ENCODE peak calls at places on chromosomes 2 and 18, in four cellular contexts. W is NCI-H226; V is left ventricle myocardium superior; T is stimulated activated CD4-positive, alpha-beta T cell treated with anti-CD3 and anti-CD28 coated beads, Interleukin-12 subunit alpha, Interleukin-12 subunit beta, amount 100 ng/mL, for 4 hours. Y is an unnamed sample.

GRCh38 chr2:106117882-106118684 is 76.0 kb downstream of the UXS1 start:
- DNase-seq in W (no peak), V (no peak), T (no peak), Y (no peak)

GRCh38 chr2:225319872-225320271 is 79.6 kb upstream of the NYAP2 start:
- DNase-seq in W (no peak), V (no peak), T (no peak), Y (no peak)

GRCh38 chr2:25301453-25302352 is 40.0 kb downstream of the DNMT3A start:
- DNase-seq in W (peak), V (no peak), T (peak), Y (peak)

GRCh38 chr2:26344581-26345283 is 1.2 kb upstream of the SELENOI start:
- DNase-seq in W (peak), V (no peak), T (peak), Y (no peak)

GRCh38 chr2:213248637-213249036 is 35.6 kb upstream of the SPAG16 start:
- DNase-seq in W (no peak), V (no peak), T (no peak), Y (peak)

GRCh38 chr2:60552096-60552850 is 1.2 kb downstream of the BCL11A start:
- DNase-seq in W (no peak), V (peak), T (no peak), Y (peak)

GRCh38 chr2:36411962-36412444 is 56.4 kb downstream of the CRIM1 start:
- DNase-seq in W (peak), V (no peak), T (no peak), Y (no peak)

GRCh38 chr2:203664029-203664755 is 42.2 kb upstream of the CD28 start:
- DNase-seq in W (no peak), V (no peak), T (no peak), Y (peak)

GRCh38 chr2:238169021-238169707 is 10.4 kb downstream of the ERFE start:
- DNase-seq in W (peak), V (no peak), T (no peak), Y (peak)

GRCh38 chr2:136997550-136997949 is 232.2 kb downstream of the THSD7B start:
- DNase-seq in W (no peak), V (no peak), T (no peak), Y (no peak)

GRCh38 chr2:175143678-175144077 is 24.3 kb downstream of the ATF2 start:
- DNase-seq in W (no peak), V (no peak), T (no peak), Y (no peak)

GRCh38 chr2:176805345-176805744 is 407.2 kb upstream of the HNRNPA3 start:
- DNase-seq in W (no peak), V (no peak), T (no peak), Y (no peak)

GRCh38 chr2:217142649-217143266 is 282.9 kb upstream of the TNP1 start:
- DNase-seq in W (no peak), V (no peak), T (peak), Y (no peak)

GRCh38 chr2:40760071-40760666 is 308.3 kb upstream of the SLC8A1 start:
- DNase-seq in W (peak), V (peak), T (no peak), Y (peak)

GRCh38 chr2:183967756-183968155 is 630.6 kb upstream of the ZNF804A start:
- DNase-seq in W (no peak), V (no peak), T (no peak), Y (no peak)

GRCh38 chr2:65329551-65329950 is 101.9 kb downstream of the ACTR2 start:
- DNase-seq in W (no peak), V (no peak), T (no peak), Y (no peak)

GRCh38 chr2:18924905-18925691 is 335.7 kb upstream of the NT5C1B start:
- DNase-seq in W (peak), V (no peak), T (no peak), Y (peak)

GRCh38 chr18:23498877-23499570 is 4.3 kb upstream of the RMC1 start:
- DNase-seq in W (peak), V (peak), T (peak), Y (peak)

GRCh38 chr2:176872406-176872805 is 340.2 kb upstream of the HNRNPA3 start:
- DNase-seq in W (no peak), V (no peak), T (no peak), Y (no peak)

GRCh38 chr2:218383892-218384519 is 1.9 kb downstream of the SLC11A1 start:
- DNase-seq in W (no peak), V (no peak), T (no peak), Y (peak)

GRCh38 chr2:177169810-177170514 is 42.6 kb upstream of the HNRNPA3 start:
- DNase-seq in W (no peak), V (no peak), T (no peak), Y (peak)

GRCh38 chr2:8030694-8031303 is 651.1 kb upstream of the ID2 start:
- DNase-seq in W (no peak), V (no peak), T (no peak), Y (no peak)

GRCh38 chr2:150710916-150711315 is 223.4 kb upstream of the RND3 start:
- DNase-seq in W (no peak), V (no peak), T (no peak), Y (no peak)

GRCh38 chr2:207528980-207529329 is 807 bp upstream of the CREB1 start:
- DNase-seq in W (no peak), V (no peak), T (peak), Y (no peak)

GRCh38 chr2:132416996-132417395 is 391 bp downstream of the GPR39 start:
- DNase-seq in W (no peak), V (no peak), T (no peak), Y (no peak)

GRCh38 chr2:28915939-28916338 is 21.5 kb downstream of the WDR43 start:
- DNase-seq in W (peak), V (no peak), T (no peak), Y (no peak)

GRCh38 chr18:9101730-9102390 is 639 bp upstream of the NDUFV2 start:
- DNase-seq in W (peak), V (no peak), T (no peak), Y (no peak)

GRCh38 chr2:236811062-236811656 is 241.5 kb downstream of the ACKR3 start:
- DNase-seq in W (no peak), V (no peak), T (no peak), Y (no peak)

GRCh38 chr2:72864500-72864899 is 22.7 kb upstream of the SPR start:
- DNase-seq in W (peak), V (no peak), T (no peak), Y (peak)

GRCh38 chr2:22903616-22904015 is 481.4 kb upstream of the KLHL29 start:
- DNase-seq in W (no peak), V (no peak), T (no peak), Y (no peak)

GRCh38 chr2:173053043-173053699 is 22.5 kb upstream of the MAP3K20 start:
- DNase-seq in W (no peak), V (no peak), T (no peak), Y (no peak)

GRCh38 chr2:187618813-187619212 is 64.6 kb upstream of the TFPI start:
- DNase-seq in W (no peak), V (no peak), T (no peak), Y (peak)

GRCh38 chr2:217497850-217498377 is 504.9 kb downstream of the TNS1 start:
- DNase-seq in W (no peak), V (no peak), T (no peak), Y (no peak)

GRCh38 chr2:46504685-46505559 is 25.6 kb downstream of the TMEM247 start:
- DNase-seq in W (no peak), V (no peak), T (no peak), Y (peak)

GRCh38 chr2:46564811-46565241 is 85.5 kb downstream of the TMEM247 start:
- DNase-seq in W (no peak), V (peak), T (no peak), Y (no peak)

GRCh38 chr2:62423235-62423634 is 82.8 kb downstream of the TMEM17 start:
- DNase-seq in W (no peak), V (no peak), T (no peak), Y (no peak)

GRCh38 chr18:8501044-8501443 is 108.2 kb upstream of the RAB12 start:
- DNase-seq in W (no peak), V (no peak), T (no peak), Y (no peak)